ENCODE peak calls at places on chromosomes 2 and 18, in four cellular contexts. One of them, this sample, is unnamed.

GRCh38 chr2:67871696-67872320 is 191.0 kb downstream of the C1D start:
- DNase-seq in HFFc6: peak; percentile 90
- DNase-seq in AG04450: no peak
- DNase-seq in spleen: no peak
- DNase-seq in this sample: no peak

GRCh38 chr2:62831729-62832128 is 126.2 kb downstream of the EHBP1 start:
- DNase-seq in HFFc6: no peak
- DNase-seq in AG04450: no peak
- DNase-seq in spleen: no peak
- DNase-seq in this sample: no peak

GRCh38 chr2:226078656-226079055 is 679.1 kb downstream of the NYAP2 start:
- DNase-seq in HFFc6: no peak
- DNase-seq in AG04450: no peak
- DNase-seq in spleen: no peak
- DNase-seq in this sample: no peak

GRCh38 chr18:47260138-47260923 is 8.9 kb upstream of the SKOR2 start:
- DNase-seq in HFFc6: no peak
- DNase-seq in AG04450: no peak
- DNase-seq in spleen: no peak
- DNase-seq in this sample: no peak

GRCh38 chr2:95056461-95057459 is 31.3 kb downstream of the MAL start:
- DNase-seq in HFFc6: peak; percentile 21
- DNase-seq in AG04450: no peak
- DNase-seq in spleen: peak; percentile 47
- DNase-seq in this sample: peak; percentile 88

GRCh38 chr2:241818229-241818942 is 9.4 kb downstream of the NEU4 start:
- DNase-seq in HFFc6: no peak
- DNase-seq in AG04450: no peak
- DNase-seq in spleen: peak; percentile 51
- DNase-seq in this sample: peak; percentile 77

GRCh38 chr2:233817305-233817980 is 36.9 kb downstream of the HJURP start:
- DNase-seq in HFFc6: no peak
- DNase-seq in AG04450: no peak
- DNase-seq in spleen: peak; percentile 49
- DNase-seq in this sample: no peak

GRCh38 chr2:27376151-27376865 is 4.2 kb downstream of the ZNF513 start:
- DNase-seq in HFFc6: no peak
- DNase-seq in AG04450: no peak
- DNase-seq in spleen: no peak
- DNase-seq in this sample: no peak

GRCh38 chr2:121539722-121540469 is 9.2 kb downstream of the RNU4ATAC start:
- DNase-seq in HFFc6: peak; percentile 13
- DNase-seq in AG04450: no peak
- DNase-seq in spleen: no peak
- DNase-seq in this sample: no peak

GRCh38 chr18:78085241-78086185 is 835.9 kb downstream of the GALR1 start:
- DNase-seq in HFFc6: no peak
- DNase-seq in AG04450: no peak
- DNase-seq in spleen: no peak
- DNase-seq in this sample: no peak

GRCh38 chr2:120471166-120471565 is 125.2 kb downstream of the INHBB start:
- DNase-seq in HFFc6: no peak
- DNase-seq in AG04450: no peak
- DNase-seq in spleen: peak; percentile 57
- DNase-seq in this sample: no peak

GRCh38 chr18:45340884-45341283 is 274.4 kb upstream of the SLC14A2 start:
- DNase-seq in HFFc6: no peak
- DNase-seq in AG04450: no peak
- DNase-seq in spleen: no peak
- DNase-seq in this sample: no peak

GRCh38 chr2:37344453-37345361 is at the start of gene QPCT:
- DNase-seq in HFFc6: peak; percentile 43
- DNase-seq in AG04450: no peak
- DNase-seq in spleen: peak; percentile 91
- DNase-seq in this sample: peak; percentile 89

GRCh38 chr2:188695953-188696352 is 278.2 kb upstream of the COL3A1 start:
- DNase-seq in HFFc6: peak; percentile 54
- DNase-seq in AG04450: peak; percentile 59
- DNase-seq in spleen: no peak
- DNase-seq in this sample: no peak

GRCh38 chr2:120539937-120540718 is 194.2 kb downstream of the INHBB start:
- DNase-seq in HFFc6: peak; percentile 93
- DNase-seq in AG04450: peak; percentile 76
- DNase-seq in spleen: no peak
- DNase-seq in this sample: no peak

GRCh38 chr2:235445116-235445515 is 48.7 kb upstream of the AGAP1 start:
- DNase-seq in HFFc6: no peak
- DNase-seq in AG04450: no peak
- DNase-seq in spleen: no peak
- DNase-seq in this sample: peak; percentile 35

GRCh38 chr2:158539176-158539895 is 82.6 kb downstream of the PKP4 start:
- DNase-seq in HFFc6: peak; percentile 61
- DNase-seq in AG04450: peak; percentile 75
- DNase-seq in spleen: no peak
- DNase-seq in this sample: no peak

GRCh38 chr2:207792244-207792785 is 22.6 kb upstream of the FZD5 start:
- DNase-seq in HFFc6: peak; percentile 51
- DNase-seq in AG04450: no peak
- DNase-seq in spleen: no peak
- DNase-seq in this sample: no peak

GRCh38 chr2:75403991-75404428 is 156.7 kb downstream of the EVA1A start:
- DNase-seq in HFFc6: peak; percentile 55
- DNase-seq in AG04450: peak; percentile 13
- DNase-seq in spleen: no peak
- DNase-seq in this sample: no peak

GRCh38 chr2:66437055-66437454 is 2.1 kb downstream of the MEIS1 start:
- DNase-seq in HFFc6: no peak
- DNase-seq in AG04450: no peak
- DNase-seq in spleen: no peak
- DNase-seq in this sample: no peak

GRCh38 chr2:232386490-232386739 is 7.9 kb downstream of the ALPP start:
- DNase-seq in HFFc6: no peak
- DNase-seq in AG04450: no peak
- DNase-seq in spleen: no peak
- DNase-seq in this sample: no peak

GRCh38 chr2:134399096-134399495 is 145.2 kb downstream of the MGAT5 start:
- DNase-seq in HFFc6: no peak
- DNase-seq in AG04450: no peak
- DNase-seq in spleen: no peak
- DNase-seq in this sample: no peak

GRCh38 chr18:76445275-76445674 is 49.8 kb downstream of the ZNF516 start:
- DNase-seq in HFFc6: peak; percentile 88
- DNase-seq in AG04450: no peak
- DNase-seq in spleen: no peak
- DNase-seq in this sample: no peak

GRCh38 chr2:98508690-98509054 is 64.0 kb downstream of the INPP4A start:
- DNase-seq in HFFc6: no peak
- DNase-seq in AG04450: no peak
- DNase-seq in spleen: peak; percentile 86
- DNase-seq in this sample: no peak

GRCh38 chr2:9228088-9228751 is 21.6 kb downstream of the ASAP2 start:
- DNase-seq in HFFc6: peak; percentile 53
- DNase-seq in AG04450: no peak
- DNase-seq in spleen: no peak
- DNase-seq in this sample: no peak

GRCh38 chr2:178825183-178825582 is 18.0 kb upstream of the TTN start:
- DNase-seq in HFFc6: peak; percentile 67
- DNase-seq in AG04450: no peak
- DNase-seq in spleen: no peak
- DNase-seq in this sample: no peak

GRCh38 chr2:232613538-232614134 is 19.8 kb upstream of the EFHD1 start:
- DNase-seq in HFFc6: no peak
- DNase-seq in AG04450: no peak
- DNase-seq in spleen: no peak
- DNase-seq in this sample: no peak

GRCh38 chr18:74184875-74185274 is 36.6 kb downstream of the TIMM21 start:
- DNase-seq in HFFc6: no peak
- DNase-seq in AG04450: no peak
- DNase-seq in spleen: no peak
- DNase-seq in this sample: no peak

GRCh38 chr2:67996772-67997527 is 65.9 kb downstream of the C1D start:
- DNase-seq in HFFc6: no peak
- DNase-seq in AG04450: no peak
- DNase-seq in spleen: no peak
- DNase-seq in this sample: no peak

GRCh38 chr2:99662761-99663341 is 173.0 kb upstream of the REV1 start:
- DNase-seq in HFFc6: peak; percentile 52
- DNase-seq in AG04450: peak; percentile 82
- DNase-seq in spleen: no peak
- DNase-seq in this sample: no peak

GRCh38 chr18:32582455-32582854 is 111.8 kb upstream of the GAREM1 start:
- DNase-seq in HFFc6: no peak
- DNase-seq in AG04450: no peak
- DNase-seq in spleen: no peak
- DNase-seq in this sample: no peak

GRCh38 chr2:235500761-235501662 is 7.2 kb downstream of the AGAP1 start:
- DNase-seq in HFFc6: peak; percentile 53
- DNase-seq in AG04450: no peak
- DNase-seq in spleen: no peak
- DNase-seq in this sample: no peak

GRCh38 chr2:95121150-95121494 is 486 bp downstream of the MRPS5 start:
- DNase-seq in HFFc6: peak; percentile 2
- DNase-seq in AG04450: no peak
- DNase-seq in spleen: no peak
- DNase-seq in this sample: no peak

GRCh38 chr2:884027-884748 is 66.5 kb upstream of the SNTG2 start:
- DNase-seq in HFFc6: no peak
- DNase-seq in AG04450: no peak
- DNase-seq in spleen: no peak
- DNase-seq in this sample: no peak

GRCh38 chr2:887639-888038 is 63.0 kb upstream of the SNTG2 start:
- DNase-seq in HFFc6: no peak
- DNase-seq in AG04450: no peak
- DNase-seq in spleen: no peak
- DNase-seq in this sample: no peak

GRCh38 chr2:885230-886071 is 65.2 kb upstream of the SNTG2 start:
- DNase-seq in HFFc6: no peak
- DNase-seq in AG04450: no peak
- DNase-seq in spleen: no peak
- DNase-seq in this sample: no peak

GRCh38 chr2:888211-888801 is 62.3 kb upstream of the SNTG2 start:
- DNase-seq in HFFc6: no peak
- DNase-seq in AG04450: no peak
- DNase-seq in spleen: no peak
- DNase-seq in this sample: no peak

GRCh38 chr2:886072-887022 is 64.3 kb upstream of the SNTG2 start:
- DNase-seq in HFFc6: no peak
- DNase-seq in AG04450: no peak
- DNase-seq in spleen: no peak
- DNase-seq in this sample: no peak
- TF ChIP-seq CTCF in HFFc6: no peak
- TF ChIP-seq CTCF in AG04450: no peak
- TF ChIP-seq CTCF in spleen: no peak
- TF ChIP-seq CTCF in this sample: no peak

GRCh38 chr2:220460257-220460985 is 833.0 kb downstream of the SLC4A3 start:
- DNase-seq in HFFc6: peak; percentile 24
- DNase-seq in AG04450: no peak
- DNase-seq in spleen: no peak
- DNase-seq in this sample: no peak
- TF ChIP-seq CTCF in HFFc6: peak; percentile 62
- TF ChIP-seq CTCF in AG04450: peak; percentile 17
- TF ChIP-seq CTCF in spleen: no peak
- TF ChIP-seq CTCF in this sample: peak; percentile 43

GRCh38 chr2:183709829-183710228 is 585.6 kb downstream of the NUP35 start:
- DNase-seq in HFFc6: no peak
- DNase-seq in AG04450: no peak
- DNase-seq in spleen: no peak
- DNase-seq in this sample: no peak
- TF ChIP-seq CTCF in HFFc6: no peak
- TF ChIP-seq CTCF in AG04450: no peak
- TF ChIP-seq CTCF in spleen: no peak
- TF ChIP-seq CTCF in this sample: no peak

GRCh38 chr2:79862756-79863155 is 349.9 kb downstream of the CTNNA2 start:
- DNase-seq in HFFc6: no peak
- DNase-seq in AG04450: no peak
- DNase-seq in spleen: no peak
- DNase-seq in this sample: no peak

GRCh38 chr2:79855264-79856006 is 342.6 kb downstream of the CTNNA2 start:
- DNase-seq in HFFc6: peak; percentile 2
- DNase-seq in AG04450: no peak
- DNase-seq in spleen: no peak
- DNase-seq in this sample: no peak

GRCh38 chr2:79861059-79861374 is 348.2 kb downstream of the CTNNA2 start:
- DNase-seq in HFFc6: no peak
- DNase-seq in AG04450: no peak
- DNase-seq in spleen: no peak
- DNase-seq in this sample: no peak

GRCh38 chr2:79857888-79858287 is 345.0 kb downstream of the CTNNA2 start:
- DNase-seq in HFFc6: no peak
- DNase-seq in AG04450: no peak
- DNase-seq in spleen: no peak
- DNase-seq in this sample: no peak

DNA sequence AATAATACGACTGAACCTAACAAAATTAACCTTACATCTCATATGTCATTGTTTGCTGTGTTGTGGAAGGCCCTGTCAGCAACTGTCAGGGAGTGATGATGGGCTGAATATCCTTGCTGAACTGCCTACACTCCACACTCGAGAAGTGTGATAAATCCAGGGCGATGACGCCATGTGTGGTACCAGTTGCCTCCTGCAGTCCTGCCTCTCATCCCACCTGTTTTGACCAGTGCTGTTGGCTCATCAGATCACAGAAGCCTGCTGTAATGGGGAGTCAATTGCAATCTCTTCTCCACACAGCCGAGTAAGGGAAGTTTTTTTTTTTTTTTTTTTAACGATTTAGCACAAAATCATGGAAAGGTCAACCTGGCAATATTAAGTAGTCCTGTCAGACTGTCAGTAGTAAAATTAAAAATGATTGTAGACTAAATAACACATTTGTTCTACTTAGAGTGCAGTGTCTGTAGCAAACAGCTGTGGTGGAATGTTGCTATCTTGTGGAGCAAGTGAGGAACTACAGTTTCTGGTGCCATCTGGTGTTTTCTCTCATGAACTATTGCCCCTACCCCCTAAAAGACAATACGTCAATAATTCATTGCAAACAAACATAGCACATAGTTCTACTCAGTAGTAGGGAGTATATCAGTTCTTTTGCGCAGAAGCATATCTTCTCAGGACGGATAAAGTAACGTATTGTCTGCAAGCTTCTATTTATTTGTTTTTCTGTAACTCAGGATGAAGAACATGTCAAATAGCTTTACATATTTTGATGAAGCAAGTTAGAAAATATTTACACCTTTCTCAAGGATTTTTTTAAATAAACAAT is 347.6 kb downstream of the CTNNA2 start:
- DNase-seq in HFFc6: peak; percentile 30
- DNase-seq in AG04450: no peak
- DNase-seq in spleen: no peak
- DNase-seq in this sample: no peak
- TF ChIP-seq CTCF in HFFc6: peak; percentile 82
- TF ChIP-seq CTCF in AG04450: peak; percentile 83
- TF ChIP-seq CTCF in spleen: no peak
- TF ChIP-seq CTCF in this sample: peak; percentile 84

This sample was measured in chondrocyte.